ENCODE peak calls at places on chromosome 11, in five cellular contexts. F is breast epithelium, P is AG04450, K is cardiac fibroblast, J is sigmoid colon. A is an unnamed sample.
A peak's percentile ranks its signal among the peaks of the same experiment; 100 is the strongest.

GRCh38 chr11:123174196-123175183 is 20.6 kb downstream of the CLMP start:
- DNase-seq in P (peak; percentile 96), J (peak; percentile 93), F (no peak), K (peak; percentile 95), A (no peak)

GRCh38 chr11:114284021-114284420 is 12.2 kb upstream of the NNMT start:
- DNase-seq in F (no peak), K (no peak), P (no peak), J (no peak), A (no peak)

GRCh38 chr11:34656062-34656720 is 35.3 kb downstream of the EHF start:
- DNase-seq in K (peak; percentile 26), F (no peak), J (no peak), P (no peak), A (no peak)

GRCh38 chr11:42462558-42463310 is 849.1 kb upstream of the API5 start:
- DNase-seq in K (peak; percentile 55), F (no peak), J (no peak), P (no peak), A (no peak)

GRCh38 chr11:121476379-121477032 is 23.7 kb upstream of the SORL1-AS1 start:
- DNase-seq in F (no peak), K (no peak), J (no peak), P (no peak), A (peak; percentile 97)

GRCh38 chr11:107576497-107577086 is 11.1 kb upstream of the ALKBH8 start:
- DNase-seq in P (no peak), K (peak; percentile 64), F (no peak), J (no peak), A (no peak)

GRCh38 chr11:75369846-75370245 is 18.4 kb upstream of the ARRB1 start:
- DNase-seq in P (no peak), F (no peak), J (no peak), K (no peak), A (no peak)

GRCh38 chr11:67563354-67564114 is 20.1 kb upstream of the GSTP1 start:
- DNase-seq in K (peak; percentile 81), F (no peak), J (peak; percentile 83), P (peak; percentile 72), A (peak; percentile 32)

GRCh38 chr11:102346456-102346747 is 612 bp upstream of the BIRC2 start:
- DNase-seq in P (no peak), K (no peak), J (no peak), F (no peak), A (no peak)

GRCh38 chr11:27456140-27456801 is 16.3 kb downstream of the LGR4 start:
- DNase-seq in J (no peak), F (no peak), P (no peak), K (peak; percentile 43), A (peak; percentile 39)

GRCh38 chr11:108027057-108027456 is 18.4 kb downstream of the CUL5 start:
- DNase-seq in J (no peak), P (no peak), F (no peak), K (no peak), A (no peak)

GRCh38 chr11:125374398-125374797 is 121.7 kb downstream of the FEZ1 start:
- DNase-seq in P (no peak), F (no peak), J (no peak), K (no peak), A (no peak)

GRCh38 chr11:129694966-129695365 is 120.7 kb upstream of the TMEM45B start:
- DNase-seq in K (no peak), J (no peak), P (no peak), F (no peak), A (no peak)

GRCh38 chr11:63862923-63863322 is 24.0 kb downstream of the MARK2 start:
- DNase-seq in P (no peak), J (no peak), K (no peak), F (no peak), A (peak; percentile 85)

GRCh38 chr11:7473702-7474101 is 11.6 kb upstream of the OLFML1 start:
- DNase-seq in P (no peak), J (no peak), K (no peak), F (no peak), A (no peak)

DNA sequence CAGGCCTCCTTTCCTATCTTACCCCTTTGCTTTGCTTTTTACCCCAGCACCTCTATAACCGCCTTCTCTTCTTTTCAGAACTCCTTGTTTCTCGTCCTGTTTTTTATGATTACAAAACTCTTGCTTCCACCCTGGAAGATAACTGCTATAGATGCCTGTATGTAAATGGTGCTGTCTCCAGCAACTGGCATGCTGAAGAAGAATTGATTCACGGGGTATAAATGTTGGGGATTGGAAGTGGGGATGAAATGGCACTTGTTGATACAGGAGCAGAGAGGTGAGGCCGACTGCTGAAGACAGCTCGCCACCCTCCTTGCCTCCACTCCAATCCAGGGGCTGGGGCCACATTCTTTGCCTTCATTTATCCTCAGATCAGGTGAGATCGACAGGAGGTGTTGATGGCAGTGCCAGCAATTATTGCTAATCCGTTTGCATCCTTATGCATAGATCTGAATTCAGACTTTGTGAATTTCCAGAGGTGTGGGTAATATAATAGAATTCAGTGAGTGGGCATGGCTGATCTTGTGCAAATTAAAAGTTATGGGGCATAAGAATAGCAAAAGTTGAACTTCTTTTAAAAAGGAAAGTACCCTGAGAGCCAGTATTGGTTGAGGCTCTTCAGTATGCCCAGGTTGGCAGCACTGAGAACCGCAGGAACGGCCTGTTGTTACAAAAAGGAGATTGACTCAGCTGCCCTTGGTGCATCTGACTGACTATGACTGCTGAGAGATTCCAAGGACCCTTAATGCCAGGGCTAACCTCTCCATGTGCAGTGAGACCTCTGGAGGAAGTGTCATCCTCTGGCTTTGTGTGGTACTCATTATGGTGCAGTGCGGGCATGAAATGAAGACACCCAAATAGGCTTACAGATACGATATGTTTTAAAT is 5.3 kb downstream of the NEAT1 start:
- DNase-seq in P (no peak), F (peak; percentile 51), J (peak; percentile 70), K (peak; percentile 90), A (no peak)
- H3K4me3 ChIP-seq in P (peak overlapping the region; percentile 97), F (peak overlapping the region; percentile 95), J (peak overlapping the region; percentile 79), K (peak overlapping the region; percentile 88), A (peak overlapping the region; percentile 86)

GRCh38 chr11:103929168-103929903 is 107.1 kb upstream of the DDI1 start:
- DNase-seq in P (no peak), K (no peak), J (no peak), F (no peak), A (no peak)

GRCh38 chr11:103928040-103928555 is 108.3 kb upstream of the DDI1 start:
- DNase-seq in J (no peak), P (no peak), F (no peak), K (no peak), A (no peak)

GRCh38 chr11:103926990-103927389 is 109.5 kb upstream of the DDI1 start:
- DNase-seq in F (no peak), K (no peak), J (no peak), P (no peak), A (no peak)

GRCh38 chr11:103924166-103925013 is 112.0 kb upstream of the DDI1 start:
- DNase-seq in P (no peak), J (no peak), F (no peak), K (no peak), A (no peak)

GRCh38 chr11:103927535-103927934 is 108.9 kb upstream of the DDI1 start:
- DNase-seq in J (no peak), F (no peak), K (peak; percentile 62), P (no peak), A (no peak)
- TF ChIP-seq CTCF in J (no peak), F (no peak), K (peak; percentile 9), P (peak; percentile 53), A (peak; percentile 53)

GRCh38 chr11:118915941-118916841 is 9.5 kb downstream of the BCL9L start:
- DNase-seq in F (no peak), J (peak; percentile 67), P (no peak), K (no peak), A (no peak)
- H3K4me3 ChIP-seq in F (no peak overlapping the region), J (peak overlapping the region; percentile 16), P (peak overlapping the region; percentile 20), K (peak overlapping the region; percentile 17), A (peak overlapping the region; percentile 35)

DNA sequence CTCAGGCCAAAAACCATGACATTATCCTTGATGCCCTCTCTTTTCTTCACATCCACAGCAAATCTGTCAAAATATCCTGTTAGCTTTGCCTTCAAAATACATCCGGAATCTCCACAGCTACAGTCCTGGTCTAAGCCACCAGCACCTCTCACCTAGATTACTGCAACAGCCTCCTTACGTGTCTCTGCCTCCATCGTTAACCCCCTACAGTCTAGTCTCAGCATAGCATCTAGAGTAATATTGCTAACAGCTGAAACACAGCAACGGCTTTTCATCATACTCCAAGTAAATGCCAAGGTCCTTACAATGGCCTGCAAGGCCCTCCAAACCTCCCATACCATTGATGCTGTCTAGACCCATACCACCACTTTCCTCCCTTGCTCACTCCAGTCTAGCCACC is 4.4 kb downstream of the TSG101 start:
- DNase-seq in P (no peak), K (peak; percentile 6), F (no peak), J (no peak), A (no peak)
- TF ChIP-seq CTCF in P (no peak), K (peak; percentile 11), F (no peak), J (no peak), A (no peak)

GRCh38 chr11:70080763-70081162 is 2.6 kb downstream of the ANO1 start:
- DNase-seq in K (no peak), P (no peak), J (no peak), F (peak; percentile 71), A (no peak)

GRCh38 chr11:70077411-70078094 is 564 bp upstream of the ANO1 start:
- DNase-seq in F (no peak), J (peak; percentile 54), K (no peak), P (no peak), A (no peak)

GRCh38 chr11:70079691-70080090 is 1.6 kb downstream of the ANO1 start:
- DNase-seq in P (no peak), J (no peak), F (no peak), K (no peak), A (no peak)

GRCh38 chr11:70078095-70078795 is at the start of gene ANO1:
- DNase-seq in P (no peak), K (no peak), F (no peak), J (peak; percentile 53), A (no peak)

DNA sequence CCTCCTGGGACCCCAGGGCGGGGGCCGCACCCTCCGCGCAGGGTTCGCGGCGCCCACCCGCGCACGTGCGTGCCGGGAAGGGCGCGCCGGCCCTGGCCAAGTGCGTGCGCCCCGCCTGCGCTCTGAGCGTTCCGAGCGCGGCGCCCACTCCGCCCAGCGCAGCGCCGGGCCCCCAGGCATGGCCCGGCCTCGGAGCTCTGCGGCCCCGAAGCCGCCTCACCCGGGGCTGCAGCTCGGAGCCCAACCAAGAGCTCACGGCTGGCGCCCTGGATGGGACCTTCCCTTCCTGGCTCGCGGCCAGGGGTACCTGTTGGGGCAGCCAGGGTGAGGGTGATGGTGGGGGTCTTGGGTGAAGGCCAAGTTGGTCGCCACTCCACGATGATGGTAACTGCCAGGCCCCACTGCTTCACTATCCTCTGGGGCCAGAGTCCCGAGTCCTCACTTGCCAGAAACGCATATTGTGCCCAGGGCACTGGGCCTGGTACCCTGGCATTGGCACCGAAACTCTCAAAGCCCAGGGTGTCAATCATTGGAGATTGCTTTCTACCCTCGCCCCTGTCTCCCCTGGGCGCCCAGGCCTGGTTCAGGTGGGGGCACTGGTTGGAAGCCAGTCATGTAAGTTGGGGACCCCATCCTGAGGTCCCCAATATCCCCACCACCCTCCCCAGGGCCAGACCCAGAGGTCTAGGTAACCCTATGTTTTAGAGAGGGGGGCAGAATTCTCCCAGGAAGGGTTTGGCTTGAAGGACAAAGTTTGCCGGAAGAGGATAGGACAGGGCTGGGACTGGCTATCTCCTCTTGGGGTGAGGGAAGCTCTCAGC is 889 bp downstream of the ANO1 start:
- DNase-seq in P (no peak), K (no peak), F (no peak), J (peak; percentile 64), A (no peak)
- H3K4me3 ChIP-seq in P (peak overlapping the region; percentile 2), K (no peak overlapping the region), F (peak overlapping the region; percentile 26), J (peak overlapping the region; percentile 22), A (no peak overlapping the region)

A was measured in LNCaP clone FGC.